ENCODE peak calls at places on chromosomes 2 and 18, in eight cellular contexts. M is transverse colon, L is SK-N-SH, F is HepG2, A is endothelial cell of umbilical vein, C is prostate gland, O is stomach, K is spleen. Y is an unnamed sample.
A peak's percentile ranks its signal among the peaks of the same experiment; 100 is the strongest.

GRCh38 chr18:27605107-27605834 is 420.2 kb upstream of the CHST9 start:
- DNase-seq in M (peak; percentile 25), L (peak; percentile 63), F (peak; percentile 53), A (peak; percentile 49), C (peak; percentile 52), O (peak; percentile 66), K (no peak), Y (no peak)

GRCh38 chr2:173792166-173792565 is 173.0 kb downstream of the SP3 start:
- DNase-seq in M (no peak), L (no peak), F (no peak), A (peak; percentile 2), C (no peak), O (no peak), K (no peak), Y (no peak)

GRCh38 chr2:88638743-88639142 is 11.5 kb upstream of the EIF2AK3 start:
- DNase-seq in M (no peak), L (no peak), F (no peak), A (no peak), C (no peak), O (no peak), K (no peak), Y (no peak)

GRCh38 chr2:101355561-101356130 is 31.7 kb downstream of the CREG2 start:
- DNase-seq in M (no peak), L (no peak), F (no peak), A (no peak), C (no peak), O (no peak), K (no peak), Y (no peak)

GRCh38 chr2:172162225-172162733 is 59.6 kb upstream of the DLX2 start:
- DNase-seq in M (no peak), L (no peak), F (no peak), A (no peak), C (no peak), O (no peak), K (no peak), Y (no peak)

GRCh38 chr2:4895376-4895775 is 796.8 kb upstream of the SOX11 start:
- DNase-seq in M (no peak), L (no peak), F (no peak), A (no peak), C (no peak), O (no peak), K (no peak), Y (no peak)

GRCh38 chr2:157257312-157258252 is at the start of gene GALNT5:
- DNase-seq in M (peak; percentile 28), L (no peak), F (no peak), A (no peak), C (peak; percentile 12), O (peak; percentile 27), K (no peak), Y (no peak)

GRCh38 chr2:150710916-150711315 is 223.4 kb upstream of the RND3 start:
- DNase-seq in M (no peak), L (no peak), F (no peak), A (no peak), C (no peak), O (no peak), K (no peak), Y (no peak)

GRCh38 chr2:3199660-3200345 is 177.8 kb downstream of the EIPR1 start:
- DNase-seq in M (no peak), L (no peak), F (no peak), A (no peak), C (no peak), O (no peak), K (no peak), Y (no peak)

GRCh38 chr2:236687296-236687955 is 117.8 kb downstream of the ACKR3 start:
- DNase-seq in M (no peak), L (no peak), F (no peak), A (no peak), C (no peak), O (no peak), K (peak; percentile 61), Y (no peak)

GRCh38 chr2:196808281-196808680 is 874 bp downstream of the C2orf66 start:
- DNase-seq in M (no peak), L (peak; percentile 7), F (no peak), A (peak; percentile 45), C (no peak), O (no peak), K (no peak), Y (no peak)

GRCh38 chr18:55713707-55714106 is 125.7 kb upstream of the TCF4 start:
- DNase-seq in M (no peak), L (no peak), F (no peak), A (no peak), C (no peak), O (no peak), K (no peak), Y (no peak)

GRCh38 chr2:223580951-223581350 is 21.2 kb downstream of the SCG2 start:
- DNase-seq in M (no peak), L (peak; percentile 26), F (no peak), A (no peak), C (no peak), O (no peak), K (no peak), Y (no peak)

DNA sequence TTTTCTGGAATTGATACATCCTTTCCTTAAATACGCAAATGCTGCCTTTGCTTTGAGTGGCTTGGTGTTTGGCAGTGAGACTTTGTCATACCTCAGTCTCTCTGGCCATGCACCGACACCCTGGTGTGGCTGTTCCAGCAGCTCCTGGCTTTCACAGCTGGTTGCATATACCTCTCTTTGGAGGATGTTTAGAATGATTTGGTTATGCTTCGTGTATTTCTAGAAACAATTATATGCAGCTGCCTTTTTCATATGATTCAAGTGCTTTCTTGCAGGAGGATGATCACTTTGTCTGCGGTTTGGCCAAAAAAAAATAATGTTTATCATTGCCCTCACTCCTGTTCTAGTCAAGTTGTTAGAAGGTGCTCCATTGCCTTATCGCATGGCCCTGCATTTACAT is 95.0 kb upstream of the EML6 start:
- DNase-seq in M (no peak), L (no peak), F (no peak), A (no peak), C (no peak), O (no peak), K (no peak), Y (no peak)
- H3K27ac ChIP-seq in M (no peak overlapping the region), L (no peak overlapping the region), F (no peak overlapping the region), A (no peak overlapping the region), C (no peak overlapping the region), O (no peak overlapping the region), K (no peak overlapping the region), Y (no peak overlapping the region)

GRCh38 chr2:86147793-86148192 is 41.8 kb downstream of the PTCD3 start:
- DNase-seq in M (no peak), L (no peak), F (no peak), A (no peak), C (no peak), O (no peak), K (no peak), Y (no peak)

DNA sequence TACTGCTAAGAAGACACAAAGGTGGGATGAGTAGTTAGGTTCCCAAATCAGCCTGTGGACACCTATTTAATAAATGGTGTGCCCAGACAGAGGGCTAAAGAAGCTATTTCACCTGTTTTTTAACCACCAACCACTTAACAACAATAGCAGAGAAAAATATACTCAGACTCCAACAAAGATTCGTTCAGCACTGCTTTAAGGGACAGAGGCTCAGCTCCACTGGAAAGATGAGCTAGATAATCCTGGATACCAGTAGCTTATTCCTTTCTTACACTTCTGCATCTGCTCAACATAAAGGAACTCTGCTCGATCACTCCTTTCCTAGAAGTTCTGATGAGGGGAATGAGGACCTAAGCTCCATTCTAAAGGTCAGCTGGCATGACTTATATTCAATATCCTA is 44.5 kb downstream of the PTCD3 start:
- DNase-seq in M (no peak), L (no peak), F (no peak), A (no peak), C (no peak), O (no peak), K (no peak), Y (no peak)
- H3K36me3 ChIP-seq in M (peaks cover 59% of the 10 kb centered on the region), L (peaks cover 59% of the 10 kb centered on the region), F (peaks cover 77% of the 10 kb centered on the region), A (peaks cover 22% of the 10 kb centered on the region), C (peaks cover 24% of the 10 kb centered on the region), O (peaks cover 94% of the 10 kb centered on the region), K (peaks cover 4% of the 10 kb centered on the region), Y (peaks cover 32% of the 10 kb centered on the region)

DNA sequence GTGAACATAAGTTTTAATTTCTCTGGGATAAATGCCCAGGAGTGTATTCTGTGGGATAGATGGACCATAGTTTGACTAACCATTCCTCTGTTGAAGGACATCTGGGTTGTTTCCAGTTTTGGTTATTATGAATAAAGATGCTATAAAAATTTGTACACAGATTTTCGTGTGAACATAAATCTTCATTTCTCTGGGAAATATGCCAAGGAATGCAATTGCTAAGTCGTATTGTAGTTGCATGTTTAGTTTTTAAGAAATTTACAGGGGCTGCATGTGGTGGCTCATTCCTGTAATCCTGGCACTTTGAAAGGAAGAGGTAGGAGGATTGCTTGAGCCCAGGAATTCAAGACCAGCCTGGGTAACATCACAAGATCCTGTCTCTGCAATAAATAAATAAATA is 6.9 kb upstream of the SLC11A1 start:
- DNase-seq in M (no peak), L (no peak), F (no peak), A (peak; percentile 55), C (no peak), O (no peak), K (no peak), Y (no peak)
- TF ChIP-seq POLR2AphosphoS5 in M (peak; percentile 75), L (peak; percentile 30), F (no peak), A (no peak), C (peak; percentile 13), O (no peak), K (no peak), Y (peak; percentile 85)

GRCh38 chr2:235027558-235028214 is 75.9 kb downstream of the SH3BP4 start:
- DNase-seq in M (no peak), L (no peak), F (no peak), A (peak; percentile 50), C (peak; percentile 54), O (no peak), K (no peak), Y (peak; percentile 53)

GRCh38 chr2:235024191-235024611 is 72.4 kb downstream of the SH3BP4 start:
- DNase-seq in M (no peak), L (no peak), F (no peak), A (no peak), C (no peak), O (no peak), K (no peak), Y (peak; percentile 40)

GRCh38 chr2:235026137-235026536 is 74.3 kb downstream of the SH3BP4 start:
- DNase-seq in M (peak; percentile 34), L (no peak), F (peak; percentile 47), A (peak; percentile 86), C (peak; percentile 91), O (peak; percentile 61), K (no peak), Y (peak; percentile 62)

GRCh38 chr2:235026649-235027557 is 75.1 kb downstream of the SH3BP4 start:
- DNase-seq in M (peak; percentile 90), L (no peak), F (no peak), A (peak; percentile 21), C (peak; percentile 97), O (peak; percentile 96), K (peak; percentile 62), Y (peak; percentile 64)

DNA sequence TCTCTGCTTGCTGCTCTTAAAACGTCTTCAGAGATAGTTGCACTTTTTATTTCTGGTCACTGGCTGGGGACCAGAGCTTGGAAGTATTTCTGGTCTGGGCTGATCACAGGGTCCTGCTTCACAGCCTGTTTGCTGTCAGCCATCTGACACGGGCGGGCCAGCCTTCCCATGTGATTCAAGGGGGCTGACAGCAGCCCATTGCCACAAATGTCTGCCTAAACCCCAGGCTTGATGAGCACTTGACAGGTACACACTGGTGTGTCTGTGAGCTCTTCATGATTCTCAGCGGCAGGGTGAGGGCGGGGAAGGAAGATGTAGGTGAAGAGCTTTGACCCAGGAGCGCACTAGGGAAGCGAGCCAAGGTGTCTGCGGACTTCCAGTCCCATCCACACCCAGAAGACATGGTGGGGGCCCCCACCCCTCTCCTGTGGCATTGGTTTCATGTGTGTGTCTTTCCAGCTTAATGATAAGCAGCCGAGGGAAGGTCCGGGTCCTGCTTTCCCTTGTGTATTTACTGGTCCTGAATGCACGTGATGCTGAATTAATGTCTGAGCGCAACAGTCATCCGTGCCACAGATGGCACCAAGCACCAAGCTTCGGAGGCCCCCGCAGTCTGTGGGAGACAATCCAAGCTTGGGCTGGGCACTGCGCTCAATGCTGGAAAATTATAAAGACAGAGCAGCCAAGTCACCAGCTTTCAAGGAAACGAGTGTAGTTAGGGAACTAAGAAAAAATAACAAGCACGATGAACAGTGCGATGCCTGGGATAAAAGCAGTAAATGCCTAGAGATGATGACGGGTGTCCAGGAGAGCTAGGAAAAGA is 73.3 kb downstream of the SH3BP4 start:
- DNase-seq in M (no peak), L (no peak), F (no peak), A (peak; percentile 54), C (no peak), O (no peak), K (no peak), Y (peak; percentile 41)
- H3K27ac ChIP-seq in M (no peak overlapping the region), L (no peak overlapping the region), F (no peak overlapping the region), A (peak overlapping the region; percentile 76), C (peak overlapping the region; percentile 79), O (no peak overlapping the region), K (no peak overlapping the region), Y (no peak overlapping the region)